ENCODE peak calls at places on chromosomes 12 and 14, in seven cellular contexts. S is suprapubic skin, N is ovary, O is transverse colon, T is sigmoid colon, G is A549, J is HepG2. Z is an unnamed sample.

GRCh38 chr14:73758392-73759182 is 44.4 kb upstream of the PNMA1 start:
- DNase-seq in S (peak; percentile 85), N (peak; percentile 81), O (peak; percentile 87), T (peak; percentile 92), G (peak; percentile 83), J (peak; percentile 71), Z (peak; percentile 82)

GRCh38 chr14:51783765-51784164 is 76.6 kb upstream of the GNG2 start:
- DNase-seq in S (no peak), N (no peak), O (no peak), T (no peak), G (no peak), J (no peak), Z (no peak)

GRCh38 chr12:116982721-116983502 is 72.2 kb downstream of the FBXW8 start:
- DNase-seq in S (no peak), N (no peak), O (no peak), T (no peak), G (no peak), J (no peak), Z (no peak)

GRCh38 chr12:132831771-132832170 is 3.1 kb upstream of the GOLGA3 start:
- DNase-seq in S (no peak), N (no peak), O (no peak), T (no peak), G (no peak), J (no peak), Z (no peak)

GRCh38 chr14:20630340-20631022 is 11.0 kb downstream of the OR6S1 start:
- DNase-seq in S (no peak), N (peak; percentile 38), O (peak; percentile 45), T (no peak), G (peak; percentile 91), J (peak; percentile 81), Z (no peak)

GRCh38 chr12:119176267-119177055 is 2.3 kb upstream of the HSPB8 start:
- DNase-seq in S (peak; percentile 96), N (peak; percentile 89), O (peak; percentile 81), T (peak; percentile 99), G (peak; percentile 78), J (peak; percentile 15), Z (peak; percentile 78)

GRCh38 chr12:119772431-119772830 is 104.5 kb downstream of the PRKAB1 start:
- DNase-seq in S (no peak), N (no peak), O (no peak), T (no peak), G (no peak), J (no peak), Z (no peak)

GRCh38 chr14:101591121-101591520 is 29.8 kb downstream of the DIO3 start:
- DNase-seq in S (no peak), N (no peak), O (no peak), T (no peak), G (no peak), J (no peak), Z (peak; percentile 21)

GRCh38 chr14:34187645-34188044 is 236.8 kb upstream of the EGLN3 start:
- DNase-seq in S (no peak), N (no peak), O (no peak), T (no peak), G (no peak), J (no peak), Z (no peak)

GRCh38 chr14:60723218-60724079 is 702 bp downstream of the SIX4 start:
- DNase-seq in S (peak; percentile 64), N (peak; percentile 67), O (peak; percentile 21), T (peak; percentile 70), G (peak; percentile 61), J (no peak), Z (peak; percentile 54)

GRCh38 chr14:92644166-92644565 is 104.3 kb downstream of the LGMN start:
- DNase-seq in S (no peak), N (no peak), O (no peak), T (no peak), G (no peak), J (no peak), Z (no peak)

GRCh38 chr12:51917746-51918453 is 10.6 kb downstream of the ACVRL1 start:
- DNase-seq in S (peak; percentile 44), N (peak; percentile 55), O (no peak), T (peak; percentile 39), G (no peak), J (no peak), Z (peak; percentile 74)

GRCh38 chr14:55245657-55246268 is 25.5 kb upstream of the FBXO34 start:
- DNase-seq in S (no peak), N (no peak), O (peak; percentile 14), T (no peak), G (peak; percentile 33), J (peak; percentile 25), Z (no peak)

GRCh38 chr14:100140452-100141132 is 18.9 kb downstream of the DEGS2 start:
- DNase-seq in S (no peak), N (no peak), O (no peak), T (no peak), G (peak; percentile 26), J (peak; percentile 82), Z (peak; percentile 51)

GRCh38 chr12:19093218-19093617 is 36.3 kb upstream of the PLEKHA5 start:
- DNase-seq in S (no peak), N (no peak), O (no peak), T (no peak), G (no peak), J (no peak), Z (no peak)

GRCh38 chr12:8698830-8699330 is 1.1 kb downstream of the RIMKLB start:
- DNase-seq in S (no peak), N (no peak), O (no peak), T (no peak), G (no peak), J (no peak), Z (no peak)

GRCh38 chr14:66652736-66653135 is 144.8 kb downstream of the GPHN start:
- DNase-seq in S (no peak), N (no peak), O (no peak), T (no peak), G (no peak), J (no peak), Z (no peak)

GRCh38 chr14:71193663-71194062 is 286.4 kb downstream of the PCNX1 start:
- DNase-seq in S (no peak), N (no peak), O (no peak), T (no peak), G (no peak), J (no peak), Z (no peak)

GRCh38 chr14:30129795-30130194 is 202.1 kb upstream of the PRKD1 start:
- DNase-seq in S (no peak), N (no peak), O (no peak), T (no peak), G (no peak), J (no peak), Z (no peak)

GRCh38 chr12:91074851-91075250 is 17.0 kb upstream of the KERA start:
- DNase-seq in S (no peak), N (no peak), O (no peak), T (no peak), G (peak; percentile 10), J (no peak), Z (no peak)

GRCh38 chr14:64849940-64850339 is 29.8 kb downstream of the SPTB start:
- DNase-seq in S (no peak), N (no peak), O (no peak), T (no peak), G (no peak), J (no peak), Z (no peak)

GRCh38 chr12:108854055-108854452 is 3.3 kb downstream of the SSH1 start:
- DNase-seq in S (no peak), N (no peak), O (no peak), T (peak; percentile 82), G (peak; percentile 82), J (peak; percentile 6), Z (no peak)
- TF ChIP-seq EP300 in S (no peak), N (no peak), O (no peak), T (no peak), G (no peak), J (no peak), Z (no peak)

GRCh38 chr14:50769893-50770500 is 61.0 kb downstream of the NIN start:
- DNase-seq in S (no peak), N (no peak), O (no peak), T (no peak), G (no peak), J (no peak), Z (peak; percentile 78)
- H3K4me1 ChIP-seq in S (peaks cover 25% of the 10 kb centered on the region), N (peaks cover 2% of the 10 kb centered on the region), O (peaks cover under 1% of the 10 kb centered on the region), T (peaks cover 5% of the 10 kb centered on the region), G (no peaks in the 10 kb centered on the region), J (no peaks in the 10 kb centered on the region), Z (peaks cover 24% of the 10 kb centered on the region)

GRCh38 chr12:130775953-130776856 is 60.1 kb upstream of the RIMBP2 start:
- DNase-seq in S (no peak), N (peak; percentile 68), O (peak; percentile 29), T (no peak), G (peak; percentile 65), J (peak; percentile 97), Z (no peak)
- H3K4me3 ChIP-seq in S (peak overlapping the region; percentile 38), N (peak overlapping the region; percentile 9), O (no peak overlapping the region), T (no peak overlapping the region), G (no peak overlapping the region), J (peak overlapping the region; percentile 63), Z (peak overlapping the region; percentile 29)

DNA sequence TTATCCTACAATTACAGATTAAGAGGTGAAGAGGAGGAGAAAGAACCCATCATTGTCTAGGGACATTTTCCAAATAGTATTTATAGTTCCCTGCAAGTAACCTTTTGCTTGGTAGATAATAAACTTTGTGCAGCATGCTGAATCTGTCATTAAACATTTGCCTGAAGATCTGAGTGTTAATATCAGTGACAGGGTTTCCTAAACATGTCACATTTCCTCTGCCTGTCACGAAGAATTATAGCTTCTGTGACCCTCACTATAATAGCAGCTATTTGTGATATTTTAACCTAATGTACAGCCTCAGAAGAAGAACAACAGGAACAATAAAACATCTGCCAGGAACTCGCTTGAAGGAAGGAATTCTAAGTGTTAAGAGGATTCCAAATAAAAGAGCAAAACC is 350.3 kb downstream of the GXYLT1 start:
- DNase-seq in S (no peak), N (no peak), O (no peak), T (no peak), G (no peak), J (no peak), Z (no peak)
- TF ChIP-seq EP300 in S (no peak), N (no peak), O (no peak), T (no peak), G (no peak), J (no peak), Z (no peak)

GRCh38 chr12:111171334-111171733 is 197.6 kb downstream of the PHETA1 start:
- DNase-seq in S (no peak), N (no peak), O (no peak), T (no peak), G (no peak), J (no peak), Z (no peak)
- H3K4me1 ChIP-seq in S (no peaks in the 10 kb centered on the region), N (no peaks in the 10 kb centered on the region), O (no peaks in the 10 kb centered on the region), T (no peaks in the 10 kb centered on the region), G (no peaks in the 10 kb centered on the region), J (no peaks in the 10 kb centered on the region), Z (no peaks in the 10 kb centered on the region)

DNA sequence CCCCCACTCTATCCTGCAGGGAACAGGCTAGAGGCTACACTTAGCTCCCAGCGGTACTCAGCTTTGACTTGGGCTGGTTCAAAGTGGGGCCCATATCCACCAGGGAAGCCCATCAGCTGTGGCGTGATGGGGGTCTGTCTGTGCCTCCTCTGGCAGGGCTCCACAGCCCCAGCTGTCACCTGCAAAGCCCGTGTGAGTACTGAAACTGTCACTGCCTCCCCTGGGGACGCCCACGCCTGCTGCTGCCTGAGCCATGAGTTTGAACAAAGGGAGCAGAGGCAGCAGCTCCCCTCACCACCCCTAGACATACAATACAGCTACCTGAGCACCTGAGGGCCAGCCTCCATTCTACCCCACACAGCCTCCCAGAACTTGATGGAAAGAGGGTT is 5.0 kb downstream of the REM2 start:
- DNase-seq in S (no peak), N (no peak), O (peak; percentile 62), T (no peak), G (no peak), J (no peak), Z (no peak)
- H3K4me3 ChIP-seq in S (peak overlapping the region; percentile 55), N (no peak overlapping the region), O (no peak overlapping the region), T (no peak overlapping the region), G (peak overlapping the region; percentile 61), J (no peak overlapping the region), Z (peak overlapping the region; percentile 59)

Z was measured in stomach.